ENCODE peak calls at places on chromosomes 4 and X, in seven cellular contexts. One of them, this sample, is unnamed.

GRCh38 chr4:97493815-97494518 is 649.3 kb downstream of the STPG2 start:
- DNase-seq in WTC11: no peak
- DNase-seq in kidney epithelial cell: no peak
- DNase-seq in ascending aorta: no peak
- DNase-seq in GM13976: no peak
- DNase-seq in AG20443: no peak
- DNase-seq in HS-27A: no peak
- DNase-seq in this sample: no peak

GRCh38 chrX:135185795-135186443 is 14.7 kb upstream of the CT55 start:
- DNase-seq in WTC11: peak; percentile 32
- DNase-seq in kidney epithelial cell: no peak
- DNase-seq in ascending aorta: no peak
- DNase-seq in GM13976: peak; percentile 48
- DNase-seq in AG20443: peak; percentile 65
- DNase-seq in HS-27A: no peak
- DNase-seq in this sample: no peak

GRCh38 chr4:123443401-123444297 is 47.1 kb downstream of the SPRY1 start:
- DNase-seq in WTC11: no peak
- DNase-seq in kidney epithelial cell: no peak
- DNase-seq in ascending aorta: no peak
- DNase-seq in GM13976: peak; percentile 34
- DNase-seq in AG20443: no peak
- DNase-seq in HS-27A: no peak
- DNase-seq in this sample: no peak

GRCh38 chr4:155999743-156000142 is 46.1 kb upstream of the CTSO start:
- DNase-seq in WTC11: peak; percentile 88
- DNase-seq in kidney epithelial cell: no peak
- DNase-seq in ascending aorta: no peak
- DNase-seq in GM13976: peak; percentile 22
- DNase-seq in AG20443: no peak
- DNase-seq in HS-27A: no peak
- DNase-seq in this sample: no peak

GRCh38 chr4:125313497-125313896 is 1.3 kb upstream of the FAT4 start:
- DNase-seq in WTC11: peak; percentile 19
- DNase-seq in kidney epithelial cell: peak; percentile 51
- DNase-seq in ascending aorta: peak; percentile 65
- DNase-seq in GM13976: peak; percentile 63
- DNase-seq in AG20443: peak; percentile 49
- DNase-seq in HS-27A: no peak
- DNase-seq in this sample: no peak

GRCh38 chrX:9788908-9789307 is 2.7 kb downstream of the SHROOM2 start:
- DNase-seq in WTC11: no peak
- DNase-seq in kidney epithelial cell: peak; percentile 9
- DNase-seq in ascending aorta: no peak
- DNase-seq in GM13976: no peak
- DNase-seq in AG20443: no peak
- DNase-seq in HS-27A: no peak
- DNase-seq in this sample: no peak

GRCh38 chr4:99863804-99864203 is 30.4 kb downstream of the LAMTOR3 start:
- DNase-seq in WTC11: no peak
- DNase-seq in kidney epithelial cell: no peak
- DNase-seq in ascending aorta: no peak
- DNase-seq in GM13976: no peak
- DNase-seq in AG20443: no peak
- DNase-seq in HS-27A: no peak
- DNase-seq in this sample: no peak

GRCh38 chr4:113446019-113446418 is 315.5 kb downstream of the CAMK2D start:
- DNase-seq in WTC11: no peak
- DNase-seq in kidney epithelial cell: no peak
- DNase-seq in ascending aorta: no peak
- DNase-seq in GM13976: no peak
- DNase-seq in AG20443: no peak
- DNase-seq in HS-27A: no peak
- DNase-seq in this sample: no peak

GRCh38 chrX:7272301-7272700 is 124.3 kb upstream of the PUDP start:
- DNase-seq in WTC11: no peak
- DNase-seq in kidney epithelial cell: no peak
- DNase-seq in ascending aorta: no peak
- DNase-seq in GM13976: no peak
- DNase-seq in AG20443: no peak
- DNase-seq in HS-27A: no peak
- DNase-seq in this sample: no peak

GRCh38 chr4:629636-629915 is 4.2 kb downstream of the PDE6B start:
- DNase-seq in WTC11: peak; percentile 8
- DNase-seq in kidney epithelial cell: no peak
- DNase-seq in ascending aorta: no peak
- DNase-seq in GM13976: no peak
- DNase-seq in AG20443: no peak
- DNase-seq in HS-27A: no peak
- DNase-seq in this sample: no peak

GRCh38 chrX:551306-551705 is 79.3 kb upstream of the SHOX start:
- DNase-seq in WTC11: no peak
- DNase-seq in kidney epithelial cell: no peak
- DNase-seq in ascending aorta: no peak
- DNase-seq in GM13976: no peak
- DNase-seq in AG20443: no peak
- DNase-seq in HS-27A: no peak
- DNase-seq in this sample: no peak

GRCh38 chrX:11764602-11765067 is 6.6 kb downstream of the MSL3 start:
- DNase-seq in WTC11: no peak
- DNase-seq in kidney epithelial cell: no peak
- DNase-seq in ascending aorta: no peak
- DNase-seq in GM13976: no peak
- DNase-seq in AG20443: no peak
- DNase-seq in HS-27A: no peak
- DNase-seq in this sample: no peak

GRCh38 chrX:48482526-48482925 is 6.5 kb downstream of the FTSJ1 start:
- DNase-seq in WTC11: no peak
- DNase-seq in kidney epithelial cell: no peak
- DNase-seq in ascending aorta: no peak
- DNase-seq in GM13976: no peak
- DNase-seq in AG20443: no peak
- DNase-seq in HS-27A: no peak
- DNase-seq in this sample: no peak

GRCh38 chr4:113675731-113676707 is 85.5 kb downstream of the CAMK2D start:
- DNase-seq in WTC11: no peak
- DNase-seq in kidney epithelial cell: no peak
- DNase-seq in ascending aorta: no peak
- DNase-seq in GM13976: no peak
- DNase-seq in AG20443: no peak
- DNase-seq in HS-27A: peak; percentile 22
- DNase-seq in this sample: no peak